ENCODE peak calls at places on chromosomes 7 and 10, in ten cellular contexts. W, P, A, X, N, G, C, J, M and I are unnamed samples.

GRCh38 chr10:79070091-79070610 is 1.4 kb downstream of the ZMIZ1 start:
- DNase-seq in C (no peak), G (no peak), N (peak), J (no peak), P (peak), X (peak), W (no peak), M (no peak), A (no peak), I (no peak)

GRCh38 chr7:98175260-98175604 is 36.0 kb upstream of the BHLHA15 start:
- DNase-seq in P (no peak), J (no peak), N (no peak), C (no peak), M (no peak), X (no peak), W (no peak), A (no peak), G (no peak), I (no peak)

GRCh38 chr7:10908600-10908999 is 65.1 kb upstream of the PHF14 start:
- DNase-seq in M (no peak), W (no peak), C (no peak), X (no peak), J (no peak), A (no peak), G (no peak), N (no peak), P (no peak), I (no peak)

GRCh38 chr7:15600298-15600697 is 38.5 kb upstream of the AGMO start:
- DNase-seq in X (no peak), J (no peak), C (no peak), N (no peak), W (no peak), P (no peak), G (no peak), A (no peak), M (no peak), I (no peak)

GRCh38 chr7:150308575-150308974 is 14.6 kb upstream of the LRRC61 start:
- DNase-seq in X (no peak), M (no peak), C (no peak), W (no peak), J (no peak), N (no peak), G (no peak), P (no peak), A (no peak), I (no peak)

GRCh38 chr10:77290528-77291155 is 347.0 kb downstream of the KCNMA1 start:
- DNase-seq in A (peak), C (peak), G (no peak), M (peak), J (no peak), N (no peak), W (peak), X (peak), P (no peak), I (no peak)

GRCh38 chr10:131043039-131043691 is 268.4 kb downstream of the TCERG1L start:
- DNase-seq in X (no peak), C (no peak), M (no peak), A (no peak), N (no peak), J (no peak), G (no peak), P (no peak), W (no peak), I (no peak)

GRCh38 chr7:135717686-135718085 is 10.3 kb downstream of the SLC13A4 start:
- DNase-seq in C (no peak), P (no peak), W (no peak), J (no peak), X (no peak), N (no peak), A (no peak), G (no peak), M (no peak), I (no peak)

GRCh38 chr10:76733441-76733840 is 904.2 kb downstream of the KCNMA1 start:
- DNase-seq in C (no peak), G (no peak), M (no peak), X (no peak), J (no peak), A (no peak), W (no peak), P (no peak), N (no peak), I (no peak)

GRCh38 chr10:96651998-96652431 is 65.2 kb upstream of the TM9SF3 start:
- DNase-seq in A (no peak), W (no peak), G (peak), N (peak), C (no peak), J (no peak), X (no peak), P (no peak), M (no peak), I (no peak)

GRCh38 chr7:117775826-117776623 is 97.2 kb downstream of the CTTNBP2 start:
- DNase-seq in J (peak), W (no peak), M (no peak), P (no peak), G (peak), X (no peak), A (no peak), N (no peak), C (no peak), I (no peak)

GRCh38 chr10:76251773-76252617 is 820.6 kb downstream of the LRMDA start:
- DNase-seq in W (no peak), J (no peak), P (peak), A (no peak), X (peak), G (no peak), N (peak), M (peak), C (peak), I (no peak)

GRCh38 chr7:12684186-12684585 is 3.2 kb upstream of the ARL4A start:
- DNase-seq in J (no peak), C (no peak), M (no peak), G (no peak), P (no peak), N (no peak), A (no peak), W (no peak), X (no peak), I (no peak)

GRCh38 chr10:17062493-17063487 is 66.8 kb downstream of the CUBN start:
- DNase-seq in A (peak), J (no peak), W (peak), C (peak), X (peak), G (no peak), N (no peak), M (peak), P (peak), I (no peak)

GRCh38 chr10:71860243-71861029 is 9.4 kb upstream of the PSAP start:
- DNase-seq in X (peak), A (peak), P (peak), J (peak), W (peak), C (peak), M (peak), N (peak), G (peak), I (peak)

GRCh38 chr10:3971713-3972112 is 186.7 kb upstream of the KLF6 start:
- DNase-seq in X (no peak), M (no peak), P (no peak), G (no peak), C (no peak), W (no peak), N (no peak), A (no peak), J (no peak), I (no peak)

GRCh38 chr10:113746188-113746950 is 5.1 kb upstream of the PLEKHS1 start:
- DNase-seq in A (peak), X (no peak), M (no peak), W (peak), J (no peak), C (peak), N (peak), G (no peak), P (no peak), I (no peak)

GRCh38 chr7:157550300-157551275 is 213.8 kb downstream of the DNAJB6 start:
- DNase-seq in N (no peak), J (no peak), M (no peak), A (no peak), C (no peak), P (no peak), X (peak), G (peak), W (no peak), I (no peak)

GRCh38 chr10:72712136-72712535 is 20.2 kb downstream of the MCU start:
- DNase-seq in X (no peak), W (no peak), C (no peak), N (no peak), J (no peak), A (no peak), G (no peak), P (no peak), M (peak), I (no peak)

GRCh38 chr7:6271694-6272371 is 591 bp downstream of the CYTH3 start:
- DNase-seq in M (no peak), C (no peak), N (peak), G (peak), A (no peak), J (no peak), W (no peak), X (peak), P (peak), I (no peak)

GRCh38 chr7:16978358-16979244 is 96.8 kb upstream of the AGR3 start:
- DNase-seq in P (no peak), A (peak), N (no peak), C (peak), W (peak), J (no peak), G (no peak), X (no peak), M (peak), I (peak)

DNA sequence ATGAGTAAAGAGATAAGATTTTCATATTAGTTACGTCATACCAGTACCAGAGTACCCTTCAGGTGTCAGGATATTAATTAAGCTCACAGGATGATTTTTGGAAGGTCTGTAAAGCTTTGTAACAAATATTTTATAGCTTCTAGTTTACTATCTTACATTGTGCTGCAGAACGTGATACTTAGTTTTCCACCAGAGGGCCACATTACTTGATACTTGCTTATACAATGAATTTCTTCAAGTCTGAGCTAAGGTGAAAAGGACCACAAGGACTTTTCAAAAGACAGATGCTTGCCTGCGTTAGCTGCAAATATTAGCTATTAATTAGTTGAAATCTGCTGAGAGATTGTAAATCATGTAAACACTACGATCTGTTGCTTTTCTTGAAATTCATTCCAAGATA is 12.2 kb downstream of the FOXP2 start:
- DNase-seq in A (peak), M (peak), J (peak), G (no peak), X (no peak), P (no peak), N (no peak), C (peak), W (peak), I (no peak)
- TF ChIP-seq CTCF in A (no peak), M (peak), J (peak), G (no peak), X (peak), P (peak), N (peak), C (peak), W (peak), I (peak)

DNA sequence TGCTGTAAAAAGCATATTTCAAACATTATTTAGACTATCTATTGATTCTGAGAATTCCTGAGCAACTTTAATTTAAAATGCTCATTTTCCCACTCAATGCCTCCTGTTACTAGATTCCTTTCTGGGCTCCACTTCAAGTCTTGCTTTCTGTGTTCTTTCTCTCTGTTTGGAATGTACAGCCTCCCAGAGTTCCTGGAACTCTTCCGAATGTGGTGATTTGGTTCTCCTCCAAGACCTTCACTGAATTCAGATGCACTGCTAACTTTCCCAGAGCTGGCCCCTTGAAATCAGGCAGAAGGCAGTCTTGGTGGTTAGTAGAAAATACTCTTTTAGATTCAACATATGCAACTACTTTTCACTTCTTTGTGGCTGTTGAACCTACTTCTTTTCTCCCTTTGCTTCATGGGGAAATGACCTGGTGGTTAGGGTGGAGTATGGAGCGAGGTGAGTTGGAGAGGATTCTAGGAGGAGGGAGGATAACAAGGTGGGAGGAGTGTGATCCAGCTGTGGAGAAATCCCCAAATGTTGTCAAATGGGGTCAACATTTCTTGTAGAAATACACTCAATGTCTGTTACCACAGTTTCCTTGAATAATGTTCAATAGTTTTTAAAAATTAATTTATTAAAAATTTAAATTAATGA is 27.9 kb upstream of the CCDC7 start:
- DNase-seq in C (peak), M (peak), A (peak), N (no peak), P (no peak), X (peak), W (peak), G (no peak), J (no peak), I (peak)
- TF ChIP-seq CTCF in C (no peak), M (no peak), A (no peak), N (no peak), P (no peak), X (no peak), W (no peak), G (no peak), J (no peak), I (no peak)

DNA sequence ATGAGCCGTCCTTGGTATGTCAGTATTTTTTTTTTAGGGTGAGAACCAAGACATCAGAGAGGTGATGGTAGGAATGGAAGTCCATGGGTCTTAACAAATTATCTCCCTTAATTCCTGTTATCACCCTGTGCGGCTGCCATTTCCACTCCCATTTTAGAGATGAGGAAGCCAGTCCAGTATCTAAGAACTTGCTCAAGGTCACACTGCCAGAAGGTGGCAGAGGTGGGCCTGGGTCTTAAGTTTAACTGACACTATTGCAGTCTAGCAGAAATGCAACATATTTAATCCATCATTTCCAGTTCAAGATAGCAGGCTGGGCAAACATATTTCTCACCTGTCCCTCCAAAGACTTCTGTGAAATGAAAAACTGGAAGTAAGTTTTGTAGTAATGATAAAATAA is 108.3 kb downstream of the GLI3 start:
- DNase-seq in X (no peak), G (peak), M (peak), J (no peak), P (no peak), N (no peak), C (no peak), A (peak), W (no peak), I (peak)
- TF ChIP-seq CTCF in X (no peak), G (peak), M (peak), J (peak), P (no peak), N (no peak), C (peak), A (peak), W (peak), I (peak)

GRCh38 chr10:110447886-110448285 is 49.8 kb upstream of the DUSP5 start:
- DNase-seq in M (no peak), W (no peak), A (no peak), X (peak), C (no peak), P (no peak), J (no peak), G (no peak), N (no peak), I (no peak)

GRCh38 chr10:110448682-110449418 is 48.9 kb upstream of the DUSP5 start:
- DNase-seq in A (no peak), P (no peak), M (no peak), N (no peak), W (no peak), J (no peak), G (peak), X (peak), C (no peak), I (no peak)

GRCh38 chr10:110446277-110446676 is 51.4 kb upstream of the DUSP5 start:
- DNase-seq in A (no peak), P (no peak), W (no peak), J (no peak), G (no peak), X (no peak), C (no peak), M (no peak), N (no peak), I (no peak)

GRCh38 chr10:110445871-110446270 is 51.8 kb upstream of the DUSP5 start:
- DNase-seq in A (no peak), X (peak), G (no peak), M (no peak), P (no peak), N (no peak), C (no peak), W (no peak), J (no peak), I (no peak)

DNA sequence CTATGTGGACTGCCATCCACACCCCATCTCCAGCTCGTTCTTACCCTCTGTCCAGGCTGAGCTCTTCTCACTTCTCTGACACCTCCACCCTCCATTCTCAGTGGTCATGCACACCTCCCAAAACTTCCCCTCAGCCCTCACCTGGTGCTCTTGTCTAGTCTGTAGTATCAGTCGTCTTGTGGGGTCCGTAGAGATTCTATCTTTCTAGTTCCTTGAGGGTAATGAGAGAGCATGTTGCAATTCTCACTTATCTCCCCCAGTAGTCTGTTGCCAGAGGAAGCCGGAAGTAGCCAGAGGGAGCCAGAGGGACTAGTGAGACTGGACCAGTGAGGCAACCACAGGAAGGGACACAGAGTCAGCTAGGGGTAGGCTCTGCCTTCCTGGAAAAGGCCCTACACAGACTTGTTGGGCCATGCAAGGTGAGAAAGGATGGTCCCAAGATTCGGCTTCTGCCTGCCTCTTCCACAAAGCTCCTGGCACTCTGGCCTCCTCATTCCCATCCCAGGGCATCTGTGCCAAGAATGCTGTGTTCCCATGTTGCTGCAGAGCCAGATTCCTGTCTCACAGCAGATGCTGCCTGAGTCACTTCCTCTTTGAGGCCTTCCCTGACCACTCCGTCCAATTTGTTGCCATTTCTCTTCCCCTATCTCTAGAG is 50.6 kb upstream of the DUSP5 start:
- DNase-seq in X (peak), J (no peak), C (peak), M (peak), G (peak), N (no peak), A (peak), P (no peak), W (peak), I (no peak)
- TF ChIP-seq CTCF in X (no peak), J (no peak), C (no peak), M (peak), G (peak), N (no peak), A (peak), P (no peak), W (peak), I (no peak)

GRCh38 chr7:46949270-46949931 is 632.5 kb downstream of the TNS3 start:
- DNase-seq in G (no peak), P (no peak), N (no peak), M (no peak), X (no peak), C (no peak), J (no peak), W (no peak), A (no peak), I (no peak)
- TF ChIP-seq CTCF in G (no peak), P (no peak), N (no peak), M (no peak), X (no peak), C (no peak), J (no peak), W (no peak), A (no peak), I (no peak)

GRCh38 chr7:30159698-30160143 is 24.9 kb downstream of the MTURN start:
- DNase-seq in W (peak), J (peak), N (peak), X (no peak), G (peak), A (peak), P (no peak), C (peak), M (peak), I (no peak)
- TF ChIP-seq CTCF in W (peak), J (peak), N (peak), X (no peak), G (peak), A (peak), P (no peak), C (peak), M (peak), I (peak)

DNA sequence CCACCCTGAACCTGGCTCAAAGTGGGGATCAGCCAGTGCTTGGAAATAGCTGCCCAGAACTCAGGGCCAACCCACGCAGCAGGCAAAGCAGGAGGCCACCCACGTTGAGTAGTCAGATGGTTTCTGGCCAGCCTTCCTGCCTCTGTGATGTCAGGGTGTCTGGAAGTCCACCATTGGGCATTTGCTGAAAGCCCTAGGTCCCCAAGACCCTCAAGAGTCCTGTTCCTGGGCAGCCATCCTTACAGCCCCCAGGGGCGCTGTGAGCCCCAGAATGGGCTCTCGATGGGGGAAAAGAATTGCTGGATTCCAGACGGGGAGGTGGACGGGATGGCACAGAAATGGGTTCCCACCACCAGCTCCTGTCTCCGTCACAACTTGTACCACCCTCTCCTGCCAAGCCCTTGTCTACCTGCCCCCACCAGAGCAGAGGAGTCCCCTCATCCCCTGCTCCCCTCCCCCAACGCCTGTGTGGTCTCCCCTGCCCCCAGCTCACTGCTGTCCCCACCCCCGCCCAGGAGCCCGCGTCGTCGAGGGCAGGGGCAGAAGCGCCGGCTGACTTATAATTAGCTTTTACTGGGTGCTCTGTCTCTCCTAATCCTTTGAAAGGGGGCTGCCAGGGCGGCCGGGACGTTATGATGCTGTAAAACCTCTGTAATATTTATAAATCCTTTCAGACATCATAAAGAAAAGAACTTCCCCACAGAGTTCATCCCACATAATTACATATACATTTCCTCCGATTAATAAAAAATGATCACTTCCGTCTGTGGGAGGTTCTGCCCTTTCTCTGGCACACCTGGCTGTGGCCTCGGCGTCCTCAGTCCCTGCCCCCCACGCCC is 3.8 kb downstream of the MYL10 start:
- DNase-seq in M (no peak), C (no peak), W (peak), A (no peak), N (no peak), P (no peak), G (no peak), X (no peak), J (no peak), I (no peak)
- TF ChIP-seq CTCF in M (peak), C (peak), W (peak), A (no peak), N (no peak), P (no peak), G (peak), X (no peak), J (peak), I (no peak)